ENCODE peak calls at places on chromosome 2, in four cellular contexts. K, T, J and G are unnamed samples. For H3K9me3, the result is how much of the 10 kb centered on the place peaks cover.

GRCh38 chr2:101467306-101467705 is 7.6 kb downstream of the RFX8 start:
- DNase-seq in K (no peak), T (no peak), J (no peak), G (no peak)

GRCh38 chr2:190596998-190597397 is 51.9 kb upstream of the NAB1 start:
- DNase-seq in J (no peak), T (no peak), K (no peak), G (no peak)

GRCh38 chr2:95005726-95006125 is 19.8 kb upstream of the MAL start:
- DNase-seq in J (peak), T (no peak), K (no peak), G (no peak)

GRCh38 chr2:156331572-156332451 is 709 bp downstream of the NR4A2 start:
- DNase-seq in K (no peak), T (peak), J (peak), G (peak)

GRCh38 chr2:176075476-176075875 is 8.3 kb downstream of the EVX2 start:
- DNase-seq in J (no peak), K (no peak), T (no peak), G (no peak)

GRCh38 chr2:231887756-231888155 is 38.4 kb downstream of the NPPC start:
- DNase-seq in T (no peak), K (no peak), J (no peak), G (no peak)

GRCh38 chr2:208172125-208172524 is 8.7 kb upstream of the CRYGA start:
- DNase-seq in J (no peak), T (no peak), K (no peak), G (no peak)

GRCh38 chr2:174593574-174594203 is 3.9 kb downstream of the WIPF1 start:
- DNase-seq in T (no peak), K (peak), J (no peak), G (no peak)

GRCh38 chr2:40287201-40287600 is 164.7 kb downstream of the SLC8A1 start:
- DNase-seq in T (no peak), K (no peak), J (no peak), G (no peak)

GRCh38 chr2:227188292-227188691 is 23.9 kb downstream of the COL4A3 start:
- DNase-seq in T (no peak), K (no peak), J (no peak), G (no peak)

GRCh38 chr2:205739618-205740017 is 57.3 kb downstream of the NRP2 start:
- DNase-seq in K (no peak), J (no peak), T (no peak), G (no peak)

GRCh38 chr2:174614261-174614660 is 16.7 kb upstream of the WIPF1 start:
- DNase-seq in T (no peak), K (no peak), J (no peak), G (no peak)

GRCh38 chr2:89845532-89845931 is 1154.1 kb downstream of the RPIA start:
- DNase-seq in K (no peak), J (no peak), T (no peak), G (no peak)

GRCh38 chr2:159526433-159526832 is 89.9 kb downstream of the BAZ2B start:
- DNase-seq in T (no peak), K (no peak), J (no peak), G (no peak)

GRCh38 chr2:238790877-238791276 is 57.0 kb upstream of the TWIST2 start:
- DNase-seq in K (no peak), J (no peak), T (no peak), G (no peak)

GRCh38 chr2:26076001-26076587 is 42.2 kb downstream of the RAB10 start:
- DNase-seq in K (no peak), T (no peak), J (no peak), G (no peak)

GRCh38 chr2:181891966-181892794 is 650 bp downstream of the ITPRID2 start:
- DNase-seq in K (peak), J (peak), T (peak), G (peak)

GRCh38 chr2:181185948-181186347 is 205.5 kb downstream of the UBE2E3 start:
- DNase-seq in T (no peak), K (no peak), J (no peak), G (no peak)

GRCh38 chr2:128315122-128315828 is 3.4 kb downstream of the HS6ST1 start:
- DNase-seq in K (no peak), J (no peak), T (peak), G (peak)

GRCh38 chr2:26409785-26410184 is 8.1 kb downstream of the DRC1 start:
- DNase-seq in K (no peak), J (no peak), T (no peak), G (no peak)

GRCh38 chr2:191166111-191166755 is 15.4 kb upstream of the STAT4 start:
- DNase-seq in J (no peak), K (no peak), T (no peak), G (no peak)

GRCh38 chr2:20990446-20990988 is 53.4 kb downstream of the APOB start:
- DNase-seq in T (no peak), K (no peak), J (no peak), G (no peak)

GRCh38 chr2:176976766-176977165 is 235.8 kb upstream of the HNRNPA3 start:
- DNase-seq in J (no peak), K (no peak), T (no peak), G (no peak)

GRCh38 chr2:188976545-188977268 is 2.5 kb downstream of the COL3A1 start:
- DNase-seq in T (no peak), K (no peak), J (no peak), G (no peak)

GRCh38 chr2:188979730-188980123 is 5.6 kb downstream of the COL3A1 start:
- DNase-seq in T (no peak), K (no peak), J (no peak), G (no peak)

GRCh38 chr2:188978291-188979081 is 4.3 kb downstream of the COL3A1 start:
- DNase-seq in T (no peak), K (no peak), J (no peak), G (no peak)

GRCh38 chr2:188975497-188976102 is 1.4 kb downstream of the COL3A1 start:
- DNase-seq in T (no peak), K (no peak), J (no peak), G (peak)

GRCh38 chr2:188979119-188979729 is 5.1 kb downstream of the COL3A1 start:
- DNase-seq in J (no peak), T (no peak), K (no peak), G (no peak)
- H3K27ac ChIP-seq in J (peak), T (peak), K (no peak), G (peak)

DNA sequence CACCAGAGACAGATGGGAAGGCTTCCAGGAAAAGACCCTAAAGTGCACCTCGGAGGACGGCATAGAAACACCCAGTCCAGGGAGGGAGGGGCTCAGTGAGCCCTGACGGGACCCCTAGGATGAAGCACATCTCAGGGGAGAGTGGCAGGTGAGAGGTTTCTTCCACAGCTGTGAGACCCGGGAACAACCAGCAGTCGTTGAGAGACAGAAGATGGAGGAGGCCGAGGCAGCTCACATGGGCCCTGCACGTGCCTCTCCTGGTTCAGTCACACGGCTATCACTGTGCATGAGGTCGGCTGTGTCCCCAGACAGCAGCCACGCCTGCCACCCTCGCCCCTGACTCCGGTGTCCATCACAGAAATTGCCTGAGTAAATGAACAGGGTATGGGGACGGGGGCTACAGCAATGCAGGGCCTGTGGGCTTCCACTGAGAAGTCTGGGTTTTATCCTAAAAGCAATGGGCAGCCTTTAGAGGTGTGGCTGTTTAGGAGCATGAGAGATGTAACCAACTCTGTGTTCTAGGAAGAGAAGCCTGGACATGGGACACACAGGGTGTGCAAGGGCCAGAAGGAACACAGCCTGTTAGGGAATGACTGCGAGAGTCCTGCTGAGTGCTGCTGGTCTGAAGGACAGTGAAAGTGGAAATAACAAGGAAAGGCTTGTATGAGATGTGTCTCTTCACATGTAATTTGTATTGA is 102.0 kb downstream of the TMEM18 start:
- DNase-seq in K (no peak), J (no peak), T (no peak), G (no peak)
- H3K9me3 ChIP-seq in K (under half), J (under half), T (under half), G (under half)

GRCh38 chr2:38736035-38736320 is 15.2 kb downstream of the SRSF7 start:
- DNase-seq in J (no peak), T (no peak), K (no peak), G (no peak)
- H3K27ac ChIP-seq in J (peak), T (no peak), K (no peak), G (no peak)

DNA sequence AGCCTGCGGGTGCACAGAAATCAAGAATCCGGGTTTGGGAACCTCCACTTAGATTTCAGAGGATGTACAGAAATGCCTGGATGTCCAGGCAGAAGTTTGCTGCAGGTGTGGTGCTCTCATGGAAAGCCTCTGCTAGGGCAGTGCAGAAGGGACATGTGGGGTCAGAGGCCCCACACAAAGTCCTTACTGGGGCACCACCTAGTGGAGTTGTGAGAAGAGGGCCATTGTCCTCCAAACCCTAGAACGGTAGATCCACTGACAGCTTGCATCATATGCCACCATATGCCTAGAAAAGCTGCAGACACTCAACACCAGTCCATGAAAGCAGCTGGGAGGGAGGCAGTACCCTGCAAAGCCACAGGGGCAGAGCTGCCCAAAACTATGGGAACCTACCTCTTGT is 833.0 kb downstream of the TMEM182 start:
- DNase-seq in T (no peak), K (no peak), J (no peak), G (no peak)
- H3K9me3 ChIP-seq in T (under half), K (under half), J (under half), G (under half)

DNA sequence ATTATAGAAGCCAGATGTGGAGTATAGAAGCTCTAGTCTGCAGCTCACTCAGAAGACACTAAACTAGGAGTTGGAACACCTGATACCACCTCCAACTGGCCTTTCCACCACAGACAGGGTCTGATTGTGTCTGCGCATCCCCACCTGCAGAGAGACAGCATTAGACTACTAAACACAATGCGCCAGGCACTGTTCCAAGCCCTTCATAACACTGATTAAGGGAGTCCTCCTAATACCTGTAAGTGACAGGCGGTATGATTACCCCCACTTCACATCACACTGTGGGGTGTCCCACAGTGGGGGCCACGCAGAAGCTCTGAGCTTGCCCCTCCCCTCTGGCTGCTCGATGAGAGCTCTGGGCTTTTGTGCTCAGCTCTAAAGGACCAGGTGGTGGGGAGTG is 145.4 kb downstream of the GFPT1 start:
- DNase-seq in J (no peak), T (no peak), K (no peak), G (no peak)
- H3K27ac ChIP-seq in J (no peak), T (peak), K (no peak), G (no peak)

DNA sequence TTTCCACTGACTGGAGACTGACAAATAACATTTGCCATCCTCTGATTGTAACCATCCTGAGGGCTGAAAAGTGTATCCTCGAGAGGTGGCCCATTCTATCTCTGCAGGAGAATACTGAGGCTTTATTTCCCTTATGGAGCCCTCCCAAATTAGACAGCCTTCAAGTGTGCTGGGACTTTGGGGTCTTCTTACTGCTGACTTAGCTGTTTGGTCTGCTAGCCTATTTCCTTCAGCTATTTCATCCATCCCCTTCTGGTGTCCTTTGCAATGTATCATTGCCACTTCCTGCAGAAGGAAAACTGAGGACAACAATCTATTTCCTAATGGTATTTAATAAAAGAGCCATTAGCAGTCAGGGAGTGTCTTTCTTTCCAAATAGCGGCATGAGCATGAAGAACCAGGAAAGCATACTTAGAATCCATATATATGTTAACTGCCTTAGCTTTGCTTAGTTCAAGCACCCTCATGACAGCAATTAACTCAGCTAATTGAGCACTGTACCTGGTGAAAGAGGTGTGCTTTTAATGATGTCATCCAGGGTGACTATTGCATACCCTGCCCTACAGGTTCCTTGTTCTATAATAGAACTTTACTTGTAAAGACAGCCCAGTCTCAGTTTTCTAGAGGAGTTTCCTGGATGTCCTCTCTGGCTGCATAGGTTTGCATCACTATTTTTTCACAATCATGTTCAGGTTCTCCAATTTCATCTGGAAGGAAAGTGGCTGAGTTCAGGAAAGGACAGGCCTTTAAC is 24.0 kb downstream of the CMPK2 start:
- DNase-seq in T (no peak), J (no peak), K (no peak), G (no peak)
- H3K9me3 ChIP-seq in T (under half), J (under half), K (half or more), G (under half)

GRCh38 chr2:7022956-7023467 is 105.8 kb downstream of the RNF144A start:
- DNase-seq in K (no peak), T (no peak), J (no peak), G (no peak)
- H3K27ac ChIP-seq in K (no peak), T (peak), J (no peak), G (no peak)

GRCh38 chr2:234666911-234667310 is 170.0 kb upstream of the ARL4C start:
- DNase-seq in T (no peak), K (no peak), J (no peak), G (no peak)

GRCh38 chr2:234661849-234662248 is 165.0 kb upstream of the ARL4C start:
- DNase-seq in J (no peak), T (no peak), K (no peak), G (no peak)

GRCh38 chr2:234665304-234665703 is 168.4 kb upstream of the ARL4C start:
- DNase-seq in J (no peak), T (no peak), K (no peak), G (no peak)

GRCh38 chr2:234661146-234661545 is 164.3 kb upstream of the ARL4C start:
- DNase-seq in K (no peak), T (no peak), J (no peak), G (no peak)
- H3K9me3 ChIP-seq in K (under half), T (under half), J (under half), G (under half)